ENCODE peak calls at places on chromosomes 16 and 17, in four cellular contexts. I is stomach, L is A549, G is A172. H is an unnamed sample.

GRCh38 chr16:11417487-11417886 is 72.2 kb downstream of the RMI2 start:
- DNase-seq in I (no peak), L (no peak), G (no peak), H (no peak)

GRCh38 chr16:74999208-74999682 is 421 bp downstream of the ZNRF1 start:
- DNase-seq in I (no peak), L (no peak), G (no peak), H (peak; percentile 38)

GRCh38 chr16:67959520-67959919 is 8.9 kb downstream of the SLC12A4 start:
- DNase-seq in I (no peak), L (no peak), G (peak; percentile 89), H (peak; percentile 77)

GRCh38 chr17:7173687-7174602 is 5.2 kb downstream of the ASGR1 start:
- DNase-seq in I (peak; percentile 68), L (no peak), G (no peak), H (peak; percentile 46)

GRCh38 chr16:23156946-23157460 is 7.8 kb upstream of the USP31 start:
- DNase-seq in I (no peak), L (no peak), G (no peak), H (no peak)

GRCh38 chr16:65662236-65662635 is 540.4 kb upstream of the CDH11 start:
- DNase-seq in I (no peak), L (no peak), G (no peak), H (no peak)

GRCh38 chr17:21043296-21044232 is 753 bp upstream of the USP22 start:
- DNase-seq in I (peak; percentile 98), L (peak; percentile 99), G (peak; percentile 99), H (peak; percentile 97)

GRCh38 chr16:14309906-14310305 is 238.8 kb downstream of the MRTFB start:
- DNase-seq in I (no peak), L (peak; percentile 73), G (no peak), H (no peak)

GRCh38 chr16:68093816-68094613 is 8.8 kb downstream of the NFATC3 start:
- DNase-seq in I (no peak), L (peak; percentile 34), G (peak; percentile 1), H (peak; percentile 9)

GRCh38 chr17:61425682-61426481 is 26.2 kb downstream of the TBX2 start:
- DNase-seq in I (no peak), L (peak; percentile 69), G (peak; percentile 42), H (peak; percentile 48)

GRCh38 chr17:17810374-17811248 is 26.2 kb downstream of the SREBF1 start:
- DNase-seq in I (no peak), L (peak; percentile 57), G (no peak), H (no peak)

GRCh38 chr17:48510761-48511604 is 19.8 kb downstream of the HOXB1 start:
- DNase-seq in I (no peak), L (no peak), G (no peak), H (no peak)

GRCh38 chr17:18182190-18182977 is 1.2 kb upstream of the ALKBH5 start:
- DNase-seq in I (peak; percentile 94), L (no peak), G (no peak), H (peak; percentile 19)

GRCh38 chr17:31609331-31609730 is 217.9 kb downstream of the RAB11FIP4 start:
- DNase-seq in I (no peak), L (no peak), G (no peak), H (no peak)

GRCh38 chr17:50583636-50584035 is 23.1 kb downstream of the CACNA1G start:
- DNase-seq in I (no peak), L (no peak), G (no peak), H (no peak)

GRCh38 chr16:87736003-87736382 is 29.8 kb downstream of the KLHDC4 start:
- DNase-seq in I (no peak), L (no peak), G (no peak), H (no peak)

GRCh38 chr17:20202141-20202574 is 193.0 kb downstream of the SPECC1 start:
- DNase-seq in I (no peak), L (peak; percentile 45), G (no peak), H (peak; percentile 58)

GRCh38 chr17:32931686-32932085 is 3.7 kb downstream of the TMEM98 start:
- DNase-seq in I (no peak), L (no peak), G (no peak), H (no peak)

GRCh38 chr17:44005865-44006580 is 1.6 kb downstream of the NAGS start:
- DNase-seq in I (peak; percentile 59), L (peak; percentile 32), G (no peak), H (no peak)

H was measured in M059J.